ENCODE peak calls at places on chromosomes 11 and 22, in four cellular contexts. P is HCT116, K is GM12878, W is K562. Z is an unnamed sample.

GRCh38 chr22:29028468-29028867 is 33.2 kb downstream of the C22orf31 start:
- DNase-seq in P (no peak), K (no peak), W (no peak), Z (no peak)

GRCh38 chr11:72814831-72815618 is 814 bp downstream of the ATG16L2 start:
- DNase-seq in P (peak), W (peak), K (no peak), Z (peak)

GRCh38 chr11:6911946-6912345 is 8.9 kb upstream of the OR2D3 start:
- DNase-seq in K (no peak), W (no peak), P (no peak), Z (no peak)

GRCh38 chr11:63535734-63536133 is 874 bp upstream of the PLAAT4 start:
- DNase-seq in W (no peak), K (no peak), P (no peak), Z (no peak)

GRCh38 chr22:36873614-36874308 is 13.0 kb downstream of the NCF4 start:
- DNase-seq in K (peak), W (peak), P (peak), Z (peak)

GRCh38 chr11:113242767-113243397 is 71.5 kb upstream of the TTC12 start:
- DNase-seq in P (no peak), W (no peak), K (no peak), Z (peak)

GRCh38 chr11:83025267-83025704 is 46.4 kb downstream of the RAB30 start:
- DNase-seq in P (no peak), K (no peak), W (no peak), Z (no peak)

GRCh38 chr11:20337526-20338154 is 25.9 kb upstream of the HTATIP2 start:
- DNase-seq in W (no peak), K (no peak), P (peak), Z (peak)

GRCh38 chr11:96023311-96023710 is 99.4 kb upstream of the MTMR2 start:
- DNase-seq in K (no peak), P (no peak), W (no peak), Z (no peak)

GRCh38 chr11:102843474-102843873 is at the start of gene MMP3:
- DNase-seq in W (no peak), K (no peak), P (no peak), Z (no peak)

GRCh38 chr11:76339217-76339616 is 41.7 kb downstream of the THAP12 start:
- DNase-seq in P (no peak), W (no peak), K (no peak), Z (no peak)

GRCh38 chr11:38169286-38169685 is 1571.2 kb upstream of the RAG2 start:
- DNase-seq in K (no peak), P (no peak), W (no peak), Z (peak)

GRCh38 chr11:84648413-84648812 is 978.7 kb downstream of the DLG2 start:
- DNase-seq in W (no peak), P (no peak), K (no peak), Z (no peak)

GRCh38 chr11:122833133-122833470 is 5.2 kb upstream of the CRTAM start:
- DNase-seq in K (no peak), W (no peak), P (no peak), Z (no peak)

GRCh38 chr11:68181719-68182451 is 31.2 kb downstream of the KMT5B start:
- DNase-seq in P (no peak), K (no peak), W (no peak), Z (no peak)

GRCh38 chr11:70281114-70281729 is 10.7 kb downstream of the PPFIA1 start:
- DNase-seq in P (no peak), K (no peak), W (no peak), Z (no peak)

GRCh38 chr22:17922925-17923898 is 101.1 kb downstream of the MICAL3 start:
- DNase-seq in P (no peak), W (no peak), K (no peak), Z (no peak)

GRCh38 chr11:2205214-2205770 is 33.7 kb upstream of the TH start:
- DNase-seq in P (no peak), K (no peak), W (no peak), Z (no peak)

GRCh38 chr11:67504950-67505561 is at the start of gene PITPNM1:
- DNase-seq in K (no peak), W (peak), P (no peak), Z (peak)

DNA sequence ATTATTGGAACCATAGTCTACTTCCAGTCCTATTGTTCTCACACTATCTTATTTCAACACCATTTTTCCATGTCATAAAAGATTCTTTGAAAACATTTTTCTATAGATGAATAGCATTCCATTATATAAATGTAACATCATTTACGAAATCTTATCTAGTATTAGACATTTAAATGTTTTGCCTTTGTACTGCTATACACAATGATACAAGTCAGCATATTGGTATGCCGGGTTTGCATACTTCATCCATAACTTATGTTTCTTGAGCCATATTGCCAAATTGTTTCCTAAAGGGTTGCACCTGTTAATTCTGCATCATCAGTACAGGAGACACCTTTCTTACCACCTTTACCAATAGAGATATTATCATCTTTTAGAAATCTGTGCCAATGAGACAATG is 68.2 kb downstream of the SYT13 start:
- DNase-seq in P (no peak), W (no peak), K (no peak), Z (no peak)
- TF ChIP-seq JUND in P (no peak), W (no peak), K (no peak), Z (no peak)

GRCh38 chr11:80194016-80194415 is 753.2 kb upstream of the TENM4 start:
- DNase-seq in P (no peak), K (no peak), W (no peak), Z (no peak)

GRCh38 chr11:80194625-80195024 is 753.8 kb upstream of the TENM4 start:
- DNase-seq in W (no peak), K (no peak), P (no peak), Z (no peak)

DNA sequence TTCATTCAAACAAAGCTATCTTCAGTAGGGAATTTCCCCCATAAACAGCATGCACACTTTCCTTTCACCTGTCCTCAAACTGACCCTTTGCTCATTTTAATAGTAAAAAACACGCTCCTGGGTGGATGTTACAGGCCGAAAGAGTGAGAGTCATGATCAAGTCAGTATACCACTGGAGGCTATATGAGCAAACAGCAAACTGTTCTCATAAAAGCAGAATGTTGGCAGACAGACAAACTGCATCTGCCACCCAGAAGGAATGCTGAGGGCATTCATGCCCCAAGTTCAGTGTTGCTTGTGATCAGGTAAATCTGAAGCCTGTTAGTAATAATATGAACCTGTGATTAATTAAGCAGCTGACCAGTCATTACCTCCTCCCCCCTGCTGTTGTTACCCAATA is 756.3 kb upstream of the TENM4 start:
- DNase-seq in P (no peak), K (no peak), W (no peak), Z (no peak)
- TF ChIP-seq JUND in P (no peak), K (no peak), W (no peak), Z (no peak)

GRCh38 chr11:74677131-74677530 is 54.1 kb downstream of the CHRDL2 start:
- DNase-seq in W (no peak), K (no peak), P (no peak), Z (no peak)

GRCh38 chr11:74675761-74676160 is 55.5 kb downstream of the CHRDL2 start:
- DNase-seq in W (no peak), K (no peak), P (no peak), Z (no peak)

GRCh38 chr11:74678591-74679512 is 52.4 kb downstream of the CHRDL2 start:
- DNase-seq in W (peak), K (no peak), P (no peak), Z (no peak)

GRCh38 chr11:74678041-74678440 is 53.2 kb downstream of the CHRDL2 start:
- DNase-seq in P (no peak), K (no peak), W (no peak), Z (no peak)

DNA sequence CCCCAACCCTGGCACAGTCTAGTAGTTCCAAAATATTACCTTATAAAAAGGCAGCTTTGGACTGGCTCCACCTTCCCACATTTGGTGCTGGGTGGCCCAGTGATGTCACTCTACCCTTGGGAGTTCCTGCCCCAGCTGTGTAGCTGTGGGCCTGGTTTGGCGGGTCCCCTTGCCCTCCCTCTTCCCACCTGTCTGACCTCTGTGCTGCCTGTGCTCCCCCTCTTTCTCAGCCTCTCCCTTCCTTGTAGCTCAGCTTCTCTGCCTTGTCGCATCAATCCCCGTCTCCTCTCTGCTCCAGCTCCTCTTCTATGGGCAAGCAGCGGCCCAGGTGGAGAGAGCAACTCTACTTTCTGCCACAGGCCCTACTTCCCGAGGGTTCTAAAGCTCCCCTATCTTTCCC is 54.6 kb downstream of the CHRDL2 start:
- DNase-seq in P (no peak), W (no peak), K (no peak), Z (no peak)
- TF ChIP-seq JUND in P (no peak), W (no peak), K (no peak), Z (no peak)

GRCh38 chr11:11348303-11348702 is 4.7 kb downstream of the CSNK2A3 start:
- DNase-seq in W (no peak), K (no peak), P (no peak), Z (no peak)
- TF ChIP-seq JUND in W (no peak), K (no peak), P (no peak), Z (no peak)

GRCh38 chr22:42604403-42604802 is 10.3 kb downstream of the POLDIP3 start:
- DNase-seq in W (no peak), K (no peak), P (no peak), Z (no peak)
- TF ChIP-seq JUND in W (no peak), K (no peak), P (no peak), Z (no peak)

Z was measured in T47D.